ENCODE peak calls at places on chromosomes 1 and 21, in eight cellular contexts. G is AG09309, X is brain microvascular endothelial cell, D is AG04449, N is AG10803, Y is hepatocyte, M is adrenal gland, A is B cell. U is an unnamed sample.

GRCh38 chr1:219544163-219544846 is 68.6 kb downstream of the ZC3H11B start:
- DNase-seq in N (no peak), D (no peak), M (no peak), A (no peak), Y (no peak), X (no peak), G (no peak), U (no peak)

GRCh38 chr1:222057162-222057561 is 315.3 kb upstream of the DUSP10 start:
- DNase-seq in Y (no peak), X (no peak), N (no peak), D (no peak), A (no peak), G (no peak), M (no peak), U (peak)

GRCh38 chr1:108080448-108080847 is 115.5 kb upstream of the VAV3 start:
- DNase-seq in X (no peak), D (no peak), M (no peak), G (no peak), N (no peak), A (no peak), Y (no peak), U (peak)

GRCh38 chr1:218837051-218837450 is 336.6 kb upstream of the LYPLAL1 start:
- DNase-seq in N (peak), Y (no peak), X (peak), M (no peak), G (no peak), D (no peak), A (no peak), U (no peak)

GRCh38 chr1:20211511-20211931 is 25.2 kb upstream of the PLA2G2C start:
- DNase-seq in M (peak), G (no peak), Y (no peak), X (no peak), A (no peak), D (no peak), N (no peak), U (no peak)

GRCh38 chr1:205849619-205850355 is at the start of gene PM20D1:
- DNase-seq in A (peak), N (peak), Y (no peak), G (no peak), M (peak), D (no peak), X (peak), U (peak)

GRCh38 chr1:65265296-65266271 is 43.8 kb upstream of the DNAJC6 start:
- DNase-seq in M (peak), G (no peak), Y (peak), D (no peak), N (peak), A (peak), X (peak), U (peak)

GRCh38 chr1:199283814-199284213 is 645.0 kb downstream of the PTPRC start:
- DNase-seq in A (no peak), X (no peak), N (peak), D (no peak), Y (no peak), M (no peak), G (no peak), U (no peak)

GRCh38 chr1:31984419-31985347 is 29.0 kb upstream of the KHDRBS1 start:
- DNase-seq in A (no peak), M (no peak), X (peak), D (no peak), Y (no peak), N (peak), G (no peak), U (peak)

GRCh38 chr1:172354291-172354940 is 66.1 kb upstream of the C1orf105 start:
- DNase-seq in X (no peak), N (no peak), Y (no peak), A (no peak), G (no peak), D (no peak), M (no peak), U (no peak)

GRCh38 chr1:1918901-1919303 is at the start of gene TMEM52:
- DNase-seq in X (no peak), M (no peak), A (no peak), D (no peak), N (no peak), G (no peak), Y (no peak), U (no peak)

GRCh38 chr1:25430073-25430665 is 528 bp upstream of the MACO1 start:
- DNase-seq in M (peak), X (peak), Y (peak), G (peak), A (peak), D (no peak), N (peak), U (peak)

GRCh38 chr1:164137273-164137947 is 421.6 kb upstream of the PBX1 start:
- DNase-seq in D (no peak), Y (no peak), M (no peak), X (no peak), N (no peak), G (no peak), A (no peak), U (no peak)

GRCh38 chr1:206833741-206834140 is 31.7 kb upstream of the IL20 start:
- DNase-seq in G (no peak), M (no peak), X (no peak), N (no peak), Y (no peak), A (no peak), D (no peak), U (no peak)

GRCh38 chr21:45544449-45545235 is 2.4 kb upstream of the SLC19A1 start:
- DNase-seq in Y (no peak), N (no peak), X (no peak), D (no peak), M (no peak), A (peak), G (no peak), U (no peak)

GRCh38 chr1:229097356-229097755 is 173.6 kb upstream of the RAB4A start:
- DNase-seq in D (no peak), A (no peak), M (no peak), G (no peak), Y (no peak), N (no peak), X (no peak), U (no peak)

GRCh38 chr1:15187175-15187810 is 33.7 kb downstream of the TMEM51 start:
- DNase-seq in M (no peak), X (no peak), N (no peak), D (no peak), G (no peak), Y (peak), A (no peak), U (no peak)

GRCh38 chr1:113291777-113292659 is 98.3 kb upstream of the MAGI3 start:
- DNase-seq in M (no peak), G (no peak), N (no peak), Y (peak), A (no peak), X (no peak), D (no peak), U (no peak)

DNA sequence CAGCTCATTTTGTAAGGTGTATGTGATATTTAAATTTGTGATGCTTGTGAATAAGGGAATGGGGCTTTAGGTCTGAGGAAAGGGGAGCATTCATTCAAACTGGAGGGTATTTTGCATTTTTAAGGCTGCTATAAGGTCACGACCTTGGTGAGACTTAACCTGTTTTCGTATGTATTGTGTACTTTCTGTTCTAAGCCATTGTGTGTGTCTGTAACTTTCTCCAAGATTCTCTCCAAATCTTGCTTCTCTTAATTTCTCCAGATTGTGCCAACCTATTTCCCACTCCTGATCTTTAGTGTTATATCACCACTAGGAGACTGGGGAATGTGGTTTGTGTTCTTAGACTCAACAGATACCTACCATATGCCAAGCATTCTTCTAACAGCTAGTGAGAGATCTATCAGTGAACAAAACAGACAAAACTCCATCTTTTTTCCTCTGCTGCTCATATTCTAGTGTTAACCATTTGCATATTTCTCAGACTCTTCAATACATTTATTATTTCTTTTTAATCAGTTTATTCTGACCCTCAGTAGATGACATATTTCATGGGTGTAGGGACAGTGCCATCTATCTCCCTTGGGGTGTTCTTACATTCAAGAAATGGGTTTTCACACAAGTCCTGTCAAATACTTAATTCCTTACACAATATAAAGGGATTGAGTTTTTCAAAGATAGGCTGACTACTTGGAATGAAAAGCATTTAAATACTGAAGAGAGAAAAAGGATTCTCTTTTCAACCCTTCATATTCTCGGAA is 27.5 kb downstream of the ATP1B1 start:
- DNase-seq in Y (no peak), M (no peak), D (no peak), A (no peak), G (no peak), X (no peak), N (peak), U (no peak)
- TF ChIP-seq CTCF in Y (peak), M (peak), D (no peak), A (no peak), G (peak), X (peak), N (peak), U (peak)

GRCh38 chr1:21701401-21701800 is 32.2 kb upstream of the RAP1GAP start:
- DNase-seq in D (no peak), A (no peak), N (no peak), X (no peak), Y (no peak), M (no peak), G (no peak), U (no peak)

GRCh38 chr1:21705303-21705980 is 36.3 kb upstream of the RAP1GAP start:
- DNase-seq in Y (no peak), X (no peak), M (no peak), A (no peak), D (no peak), G (no peak), N (no peak), U (no peak)

GRCh38 chr1:21702780-21703179 is 33.6 kb upstream of the RAP1GAP start:
- DNase-seq in D (no peak), N (peak), X (no peak), G (no peak), Y (no peak), A (no peak), M (no peak), U (no peak)

GRCh38 chr1:21704055-21704660 is 35.0 kb upstream of the RAP1GAP start:
- DNase-seq in A (no peak), Y (no peak), G (no peak), M (no peak), X (no peak), D (no peak), N (no peak), U (no peak)

GRCh38 chr1:21703318-21703963 is 34.3 kb upstream of the RAP1GAP start:
- DNase-seq in G (peak), Y (peak), A (no peak), N (peak), X (peak), M (peak), D (peak), U (no peak)
- TF ChIP-seq CTCF in G (peak), Y (peak), A (peak), N (peak), X (peak), M (peak), D (peak), U (peak)

GRCh38 chr1:77280962-77281361 is 857 bp upstream of the AK5 start:
- DNase-seq in Y (no peak), M (no peak), N (no peak), X (no peak), G (no peak), A (no peak), D (no peak), U (no peak)

GRCh38 chr1:77281491-77282186 is at the start of gene AK5:
- DNase-seq in D (no peak), X (no peak), N (peak), G (no peak), Y (peak), A (peak), M (peak), U (peak)

GRCh38 chr1:77283701-77284425 is 2.0 kb downstream of the AK5 start:
- DNase-seq in G (no peak), N (peak), Y (no peak), X (no peak), A (no peak), M (no peak), D (no peak), U (no peak)

GRCh38 chr1:77282866-77283539 is 1.2 kb downstream of the AK5 start:
- DNase-seq in D (no peak), Y (peak), A (peak), G (no peak), N (no peak), M (no peak), X (no peak), U (peak)

GRCh38 chr1:77282187-77282865 is 507 bp downstream of the AK5 start:
- DNase-seq in Y (peak), X (no peak), A (peak), D (no peak), N (peak), G (no peak), M (no peak), U (peak)
- TF ChIP-seq CTCF in Y (no peak), X (no peak), A (no peak), D (no peak), N (no peak), G (no peak), M (no peak), U (peak)

GRCh38 chr1:211616231-211617031 is 37.5 kb upstream of the SLC30A1 start:
- DNase-seq in A (no peak), Y (no peak), D (no peak), G (no peak), M (no peak), N (no peak), X (no peak), U (no peak)

GRCh38 chr1:211621471-211622198 is 42.7 kb upstream of the SLC30A1 start:
- DNase-seq in A (no peak), M (no peak), D (no peak), X (no peak), Y (no peak), N (no peak), G (no peak), U (no peak)

GRCh38 chr1:211620097-211620496 is 41.1 kb upstream of the SLC30A1 start:
- DNase-seq in A (no peak), M (no peak), G (no peak), X (no peak), D (no peak), N (no peak), Y (no peak), U (no peak)

GRCh38 chr1:211623510-211623909 is 44.5 kb upstream of the SLC30A1 start:
- DNase-seq in X (no peak), Y (no peak), D (no peak), G (no peak), A (no peak), N (no peak), M (no peak), U (peak)

GRCh38 chr1:211619033-211619996 is 40.4 kb upstream of the SLC30A1 start:
- DNase-seq in G (no peak), N (no peak), X (no peak), M (no peak), Y (no peak), A (no peak), D (no peak), U (no peak)
- TF ChIP-seq CTCF in G (no peak), N (no peak), X (no peak), M (no peak), Y (no peak), A (no peak), D (no peak), U (no peak)

GRCh38 chr1:3649342-3650247 is at the start of gene WRAP73:
- DNase-seq in Y (peak), X (peak), A (peak), M (peak), D (peak), G (peak), N (peak), U (peak)
- TF ChIP-seq CTCF in Y (peak), X (no peak), A (peak), M (peak), D (peak), G (peak), N (peak), U (peak)

DNA sequence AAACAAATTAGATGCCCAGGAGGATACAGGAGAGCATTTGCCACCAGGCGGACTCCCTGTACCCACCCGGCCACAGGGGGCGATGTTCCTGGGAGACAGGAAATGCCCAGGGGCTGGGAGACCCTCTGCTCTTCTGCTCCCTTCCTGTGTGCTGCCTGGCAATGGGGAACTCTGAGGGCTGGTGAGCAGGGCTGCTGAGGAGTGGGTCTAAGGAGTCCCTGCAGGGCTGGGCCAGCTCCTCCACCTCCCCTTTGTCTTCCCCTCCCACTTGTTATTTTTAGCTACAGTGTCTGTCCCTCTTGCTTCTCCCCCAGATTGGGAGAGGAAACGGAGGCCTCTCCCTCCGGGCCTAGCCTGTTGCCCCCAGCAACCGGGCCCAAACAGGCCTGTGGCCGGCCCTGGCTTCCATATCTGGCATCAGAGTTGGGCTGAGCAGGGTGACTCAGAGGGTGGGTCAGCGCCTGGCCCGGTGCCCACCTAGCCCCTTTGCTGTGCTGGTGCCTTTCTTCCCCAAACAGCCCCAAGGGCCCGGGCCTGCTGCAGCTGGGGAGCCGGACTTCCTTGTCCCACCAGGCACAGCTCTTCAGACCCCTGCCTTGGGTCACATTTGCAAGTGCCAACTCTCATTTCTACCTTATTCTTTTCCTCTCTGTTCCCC is 11.7 kb downstream of the LMNA start:
- DNase-seq in Y (peak), M (peak), G (peak), D (peak), A (no peak), N (peak), X (peak), U (peak)
- TF ChIP-seq CTCF in Y (peak), M (peak), G (peak), D (peak), A (peak), N (peak), X (peak), U (peak)

GRCh38 chr1:24157921-24158481 is 15.1 kb upstream of the IL22RA1 start:
- DNase-seq in M (no peak), A (no peak), N (peak), G (no peak), X (no peak), Y (no peak), D (no peak), U (no peak)
- TF ChIP-seq CTCF in M (no peak), A (no peak), N (peak), G (peak), X (peak), Y (no peak), D (peak), U (no peak)

GRCh38 chr1:53258216-53258615 is 19.9 kb upstream of the MAGOH start:
- DNase-seq in Y (no peak), A (no peak), D (no peak), M (no peak), G (no peak), X (no peak), N (no peak), U (no peak)

GRCh38 chr1:53256744-53257453 is 18.6 kb upstream of the MAGOH start:
- DNase-seq in A (no peak), Y (no peak), X (no peak), N (no peak), D (no peak), M (no peak), G (no peak), U (no peak)

GRCh38 chr1:53254011-53254640 is 15.8 kb upstream of the MAGOH start:
- DNase-seq in M (no peak), G (no peak), D (peak), Y (peak), A (no peak), N (peak), X (no peak), U (no peak)

GRCh38 chr1:53257454-53258081 is 19.2 kb upstream of the MAGOH start:
- DNase-seq in N (no peak), D (no peak), M (no peak), X (no peak), A (no peak), G (no peak), Y (no peak), U (no peak)

DNA sequence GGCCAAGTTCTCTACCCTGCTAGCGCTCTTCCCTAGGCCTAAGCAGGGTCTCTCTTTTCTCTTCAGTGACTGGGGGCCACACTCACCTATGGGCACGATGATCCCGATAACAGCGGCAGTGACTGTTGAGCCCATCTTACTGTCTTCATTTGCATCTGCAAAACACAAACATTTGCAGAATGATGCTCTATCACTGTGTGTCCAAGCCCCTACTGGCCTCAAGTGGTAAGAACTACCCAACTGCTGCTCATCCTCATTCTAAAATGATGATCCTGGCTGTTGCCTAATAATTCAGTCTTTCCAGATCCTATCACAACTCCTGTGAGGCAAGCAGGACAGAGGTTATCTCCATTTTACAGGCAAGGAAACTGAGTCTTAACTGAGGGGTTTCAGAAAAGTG is 16.7 kb upstream of the MAGOH start:
- DNase-seq in G (no peak), M (no peak), A (no peak), N (no peak), X (no peak), Y (no peak), D (no peak), U (no peak)
- TF ChIP-seq CTCF in G (peak), M (no peak), A (no peak), N (no peak), X (peak), Y (no peak), D (no peak), U (no peak)

DNA sequence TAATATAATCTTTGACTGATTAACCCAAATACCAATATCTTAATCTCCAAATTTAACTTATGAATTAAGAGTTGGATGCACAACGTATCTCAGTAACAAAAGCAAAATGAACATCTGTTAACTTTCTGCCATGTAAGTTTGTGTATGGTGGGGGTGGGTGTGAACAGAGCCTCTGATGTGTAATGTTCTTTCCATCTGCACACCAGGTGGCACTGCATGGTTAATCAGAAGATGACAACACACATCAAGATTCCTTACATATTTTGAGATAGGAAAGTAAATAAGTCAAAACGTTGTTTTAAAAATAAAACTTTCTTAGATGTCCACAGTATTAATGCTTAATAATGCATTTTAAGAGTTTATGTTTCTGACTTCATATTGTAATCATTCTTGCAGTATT is 251.9 kb downstream of the DPYD start:
- DNase-seq in A (no peak), X (peak), Y (peak), D (no peak), M (no peak), N (peak), G (peak), U (peak)
- TF ChIP-seq CTCF in A (no peak), X (peak), Y (no peak), D (no peak), M (no peak), N (peak), G (peak), U (no peak)

DNA sequence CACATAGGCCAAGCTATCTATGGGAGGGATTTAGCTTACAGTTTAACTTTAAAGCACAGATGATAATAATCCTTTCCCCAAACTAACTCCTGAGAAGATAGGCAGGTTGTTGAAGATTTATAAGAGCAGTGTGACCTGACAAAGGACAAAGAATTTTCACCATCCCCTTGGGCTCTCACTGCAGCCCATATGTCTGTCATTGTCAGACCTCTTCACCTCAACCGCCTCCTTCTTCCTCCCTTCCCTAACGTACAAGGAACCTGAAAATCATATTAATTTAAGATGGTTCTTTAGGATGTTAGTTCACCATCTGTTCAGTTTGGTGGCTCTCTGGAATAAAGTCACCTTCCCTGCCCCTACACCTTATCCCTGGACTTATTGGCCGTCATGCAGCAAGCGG is 5.0 kb downstream of the RNU1-2 start:
- DNase-seq in A (no peak), D (no peak), M (no peak), N (no peak), Y (no peak), G (no peak), X (no peak), U (no peak)
- TF ChIP-seq CTCF in A (no peak), D (peak), M (peak), N (peak), Y (no peak), G (peak), X (no peak), U (no peak)

U was measured in activated CD8-positive, alpha-beta T cell treated with anti-CD3 and anti-CD28 coated beads for 36 hours.